ENCODE peak calls at places on chromosomes 6 and 20, in seven cellular contexts. One of them, this sample, is unnamed.

GRCh38 chr6:33095681-33096080 is 19.9 kb downstream of the HLA-DPB1 start:
- DNase-seq in H1: no peak
- DNase-seq in SK-N-SH: no peak
- DNase-seq in HepG2: no peak
- DNase-seq in K562: no peak
- DNase-seq in T47D: no peak
- DNase-seq in GM12878: no peak
- DNase-seq in this sample: no peak

GRCh38 chr6:14453712-14454466 is 336.3 kb downstream of the CD83 start:
- DNase-seq in H1: no peak
- DNase-seq in SK-N-SH: no peak
- DNase-seq in HepG2: no peak
- DNase-seq in K562: no peak
- DNase-seq in T47D: no peak
- DNase-seq in GM12878: no peak
- DNase-seq in this sample: no peak

GRCh38 chr20:56371977-56372376 is 13.2 kb downstream of the FAM210B start:
- DNase-seq in H1: no peak
- DNase-seq in SK-N-SH: no peak
- DNase-seq in HepG2: no peak
- DNase-seq in K562: no peak
- DNase-seq in T47D: no peak
- DNase-seq in GM12878: no peak
- DNase-seq in this sample: no peak

GRCh38 chr20:4666001-4666470 is 55.7 kb upstream of the PRND start:
- DNase-seq in H1: no peak
- DNase-seq in SK-N-SH: no peak
- DNase-seq in HepG2: no peak
- DNase-seq in K562: no peak
- DNase-seq in T47D: no peak
- DNase-seq in GM12878: no peak
- DNase-seq in this sample: no peak

GRCh38 chr6:38215651-38216319 is 396.3 kb downstream of the ZFAND3 start:
- DNase-seq in H1: no peak
- DNase-seq in SK-N-SH: no peak
- DNase-seq in HepG2: no peak
- DNase-seq in K562: no peak
- DNase-seq in T47D: no peak
- DNase-seq in GM12878: no peak
- DNase-seq in this sample: no peak

GRCh38 chr6:149924206-149924932 is 1.4 kb upstream of the RAET1G start:
- DNase-seq in H1: no peak
- DNase-seq in SK-N-SH: no peak
- DNase-seq in HepG2: no peak
- DNase-seq in K562: no peak
- DNase-seq in T47D: no peak
- DNase-seq in GM12878: no peak
- DNase-seq in this sample: no peak

GRCh38 chr6:52571099-52571755 is 5.6 kb downstream of the TRAM2 start:
- DNase-seq in H1: no peak
- DNase-seq in SK-N-SH: peak
- DNase-seq in HepG2: no peak
- DNase-seq in K562: no peak
- DNase-seq in T47D: no peak
- DNase-seq in GM12878: no peak
- DNase-seq in this sample: no peak

GRCh38 chr6:133396225-133396624 is 155.1 kb downstream of the EYA4 start:
- DNase-seq in H1: no peak
- DNase-seq in SK-N-SH: no peak
- DNase-seq in HepG2: no peak
- DNase-seq in K562: no peak
- DNase-seq in T47D: no peak
- DNase-seq in GM12878: no peak
- DNase-seq in this sample: no peak

GRCh38 chr6:84508334-84508733 is 256.1 kb downstream of the TBX18 start:
- DNase-seq in H1: no peak
- DNase-seq in SK-N-SH: no peak
- DNase-seq in HepG2: no peak
- DNase-seq in K562: no peak
- DNase-seq in T47D: no peak
- DNase-seq in GM12878: no peak
- DNase-seq in this sample: no peak

GRCh38 chr20:4091332-4092135 is 76.2 kb upstream of the RNF24 start:
- DNase-seq in H1: no peak
- DNase-seq in SK-N-SH: peak
- DNase-seq in HepG2: peak
- DNase-seq in K562: peak
- DNase-seq in T47D: peak
- DNase-seq in GM12878: no peak
- DNase-seq in this sample: no peak

GRCh38 chr6:28501259-28501658 is 14.3 kb downstream of the GPX6 start:
- DNase-seq in H1: no peak
- DNase-seq in SK-N-SH: no peak
- DNase-seq in HepG2: no peak
- DNase-seq in K562: no peak
- DNase-seq in T47D: no peak
- DNase-seq in GM12878: no peak
- DNase-seq in this sample: no peak

GRCh38 chr20:45972500-45973183 is 639 bp upstream of the ZNF335 start:
- DNase-seq in H1: no peak
- DNase-seq in SK-N-SH: no peak
- DNase-seq in HepG2: no peak
- DNase-seq in K562: no peak
- DNase-seq in T47D: no peak
- DNase-seq in GM12878: no peak
- DNase-seq in this sample: no peak

GRCh38 chr6:87623248-87623647 is 33.3 kb downstream of the ORC3 start:
- DNase-seq in H1: no peak
- DNase-seq in SK-N-SH: no peak
- DNase-seq in HepG2: peak
- DNase-seq in K562: no peak
- DNase-seq in T47D: peak
- DNase-seq in GM12878: no peak
- DNase-seq in this sample: no peak

GRCh38 chr20:64258071-64258823 is 2.7 kb downstream of the PCMTD2 start:
- DNase-seq in H1: no peak
- DNase-seq in SK-N-SH: no peak
- DNase-seq in HepG2: no peak
- DNase-seq in K562: no peak
- DNase-seq in T47D: no peak
- DNase-seq in GM12878: no peak
- DNase-seq in this sample: no peak

GRCh38 chr6:97026298-97026697 is 101.8 kb downstream of the KLHL32 start:
- DNase-seq in H1: no peak
- DNase-seq in SK-N-SH: peak
- DNase-seq in HepG2: no peak
- DNase-seq in K562: no peak
- DNase-seq in T47D: no peak
- DNase-seq in GM12878: no peak
- DNase-seq in this sample: no peak

GRCh38 chr6:37016995-37017394 is 11.5 kb downstream of the FGD2 start:
- DNase-seq in H1: no peak
- DNase-seq in SK-N-SH: no peak
- DNase-seq in HepG2: no peak
- DNase-seq in K562: no peak
- DNase-seq in T47D: no peak
- DNase-seq in GM12878: no peak
- DNase-seq in this sample: no peak

GRCh38 chr6:37017606-37018005 is 12.2 kb downstream of the FGD2 start:
- DNase-seq in H1: no peak
- DNase-seq in SK-N-SH: peak
- DNase-seq in HepG2: no peak
- DNase-seq in K562: no peak
- DNase-seq in T47D: no peak
- DNase-seq in GM12878: no peak
- DNase-seq in this sample: no peak

GRCh38 chr6:37014667-37015066 is 9.2 kb downstream of the FGD2 start:
- DNase-seq in H1: no peak
- DNase-seq in SK-N-SH: no peak
- DNase-seq in HepG2: no peak
- DNase-seq in K562: no peak
- DNase-seq in T47D: no peak
- DNase-seq in GM12878: no peak
- DNase-seq in this sample: no peak

GRCh38 chr6:37013516-37014491 is 8.3 kb downstream of the FGD2 start:
- DNase-seq in H1: no peak
- DNase-seq in SK-N-SH: no peak
- DNase-seq in HepG2: no peak
- DNase-seq in K562: no peak
- DNase-seq in T47D: no peak
- DNase-seq in GM12878: no peak
- DNase-seq in this sample: no peak

GRCh38 chr6:37015532-37015931 is 10.1 kb downstream of the FGD2 start:
- DNase-seq in H1: no peak
- DNase-seq in SK-N-SH: no peak
- DNase-seq in HepG2: no peak
- DNase-seq in K562: no peak
- DNase-seq in T47D: no peak
- DNase-seq in GM12878: no peak
- DNase-seq in this sample: no peak
- TF ChIP-seq JUND in H1: no peak
- TF ChIP-seq JUND in SK-N-SH: no peak
- TF ChIP-seq JUND in HepG2: no peak
- TF ChIP-seq JUND in K562: no peak
- TF ChIP-seq JUND in T47D: no peak
- TF ChIP-seq JUND in GM12878: no peak
- TF ChIP-seq JUND in this sample: no peak

DNA sequence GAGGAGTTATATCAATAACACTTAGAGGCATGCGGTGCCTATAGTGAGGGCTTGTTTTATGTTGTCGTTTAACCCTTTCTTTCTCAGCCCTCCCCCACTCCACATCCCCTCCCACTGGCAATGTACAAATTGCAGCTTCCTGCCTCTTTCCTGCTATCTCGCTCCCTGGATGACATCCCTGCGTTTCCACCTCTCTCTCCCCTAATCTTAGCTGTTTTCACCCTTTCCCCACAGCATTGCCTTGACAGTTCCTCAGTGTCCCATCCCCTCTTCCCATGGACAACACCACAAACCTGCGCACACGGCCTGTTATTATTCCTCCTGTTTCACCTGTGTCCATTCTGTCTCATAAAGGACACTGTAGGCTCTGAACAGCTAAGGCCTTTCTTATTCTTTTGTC is 34.5 kb downstream of the MYB start:
- DNase-seq in H1: no peak
- DNase-seq in SK-N-SH: no peak
- DNase-seq in HepG2: no peak
- DNase-seq in K562: no peak
- DNase-seq in T47D: no peak
- DNase-seq in GM12878: no peak
- DNase-seq in this sample: no peak
- TF ChIP-seq JUND in H1: no peak
- TF ChIP-seq JUND in SK-N-SH: no peak
- TF ChIP-seq JUND in HepG2: no peak
- TF ChIP-seq JUND in K562: no peak
- TF ChIP-seq JUND in T47D: no peak
- TF ChIP-seq JUND in GM12878: no peak
- TF ChIP-seq JUND in this sample: no peak

GRCh38 chr6:18477301-18477941 is 90.3 kb downstream of the RNF144B start:
- DNase-seq in H1: no peak
- DNase-seq in SK-N-SH: no peak
- DNase-seq in HepG2: no peak
- DNase-seq in K562: no peak
- DNase-seq in T47D: no peak
- DNase-seq in GM12878: no peak
- DNase-seq in this sample: no peak
- TF ChIP-seq JUND in H1: no peak
- TF ChIP-seq JUND in SK-N-SH: no peak
- TF ChIP-seq JUND in HepG2: no peak
- TF ChIP-seq JUND in K562: no peak
- TF ChIP-seq JUND in T47D: no peak
- TF ChIP-seq JUND in GM12878: no peak
- TF ChIP-seq JUND in this sample: no peak

DNA sequence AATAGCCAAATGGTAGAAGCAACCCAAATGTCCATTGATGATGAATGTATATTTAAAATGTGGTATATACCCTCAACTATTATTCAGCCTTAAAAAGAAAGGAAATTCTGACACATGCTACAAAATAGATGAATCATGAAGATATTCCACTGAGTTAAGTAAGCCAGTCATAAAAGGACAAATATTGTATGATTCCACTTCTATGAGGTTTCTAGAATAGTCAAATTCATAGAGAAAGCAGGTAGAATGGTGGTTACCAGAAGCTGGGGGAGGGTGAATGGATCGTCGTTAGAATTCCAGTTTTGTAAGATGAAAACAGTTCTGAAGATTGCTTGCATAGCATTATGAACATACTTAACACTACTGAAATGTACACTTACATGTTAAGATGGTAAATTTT is 214.3 kb upstream of the MYLIP start:
- DNase-seq in H1: no peak
- DNase-seq in SK-N-SH: no peak
- DNase-seq in HepG2: no peak
- DNase-seq in K562: no peak
- DNase-seq in T47D: no peak
- DNase-seq in GM12878: no peak
- DNase-seq in this sample: no peak
- TF ChIP-seq JUND in H1: no peak
- TF ChIP-seq JUND in SK-N-SH: no peak
- TF ChIP-seq JUND in HepG2: no peak
- TF ChIP-seq JUND in K562: no peak
- TF ChIP-seq JUND in T47D: no peak
- TF ChIP-seq JUND in GM12878: no peak
- TF ChIP-seq JUND in this sample: no peak

GRCh38 chr20:11143481-11143880 is 469.7 kb upstream of the JAG1 start:
- DNase-seq in H1: no peak
- DNase-seq in SK-N-SH: no peak
- DNase-seq in HepG2: no peak
- DNase-seq in K562: no peak
- DNase-seq in T47D: no peak
- DNase-seq in GM12878: no peak
- DNase-seq in this sample: no peak

GRCh38 chr20:11140359-11140758 is 466.6 kb upstream of the JAG1 start:
- DNase-seq in H1: no peak
- DNase-seq in SK-N-SH: no peak
- DNase-seq in HepG2: no peak
- DNase-seq in K562: no peak
- DNase-seq in T47D: no peak
- DNase-seq in GM12878: no peak
- DNase-seq in this sample: no peak

DNA sequence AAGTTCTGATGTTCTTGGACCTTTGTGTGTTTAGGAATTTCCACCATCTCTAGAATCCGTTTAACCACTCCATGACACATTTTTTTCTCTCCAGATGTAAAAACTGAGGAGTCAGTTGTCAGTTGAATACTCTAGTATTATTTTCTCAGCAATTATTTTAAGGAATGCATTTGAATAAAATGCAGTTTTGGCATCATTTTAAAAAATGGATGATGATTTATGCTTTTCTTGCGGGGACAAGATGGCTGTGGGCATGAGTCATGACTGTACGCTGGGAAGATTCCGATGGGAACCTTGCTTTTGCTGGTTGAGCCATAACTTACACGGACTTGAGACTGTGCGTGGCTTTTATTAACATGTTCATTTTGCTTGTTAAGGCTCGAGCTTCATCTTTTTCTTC is 470.3 kb upstream of the JAG1 start:
- DNase-seq in H1: no peak
- DNase-seq in SK-N-SH: no peak
- DNase-seq in HepG2: no peak
- DNase-seq in K562: no peak
- DNase-seq in T47D: no peak
- DNase-seq in GM12878: no peak
- DNase-seq in this sample: no peak
- TF ChIP-seq JUND in H1: no peak
- TF ChIP-seq JUND in SK-N-SH: peak
- TF ChIP-seq JUND in HepG2: no peak
- TF ChIP-seq JUND in K562: no peak
- TF ChIP-seq JUND in T47D: no peak
- TF ChIP-seq JUND in GM12878: no peak
- TF ChIP-seq JUND in this sample: no peak

This sample was measured in HCT116.